ENCODE peak calls at places on chromosome 5, in six cellular contexts. C, U, X, Y, J and O are unnamed samples.

GRCh38 chr5:40376566-40376965 is 303.1 kb upstream of the PTGER4 start:
- DNase-seq in C (no peak), U (no peak), X (no peak), Y (no peak), J (peak; percentile 59), O (no peak)

GRCh38 chr5:116361171-116361967 is 213.3 kb downstream of the SEMA6A start:
- DNase-seq in C (no peak), U (peak; percentile 44), X (peak; percentile 78), Y (peak; percentile 44), J (no peak), O (peak; percentile 49)

GRCh38 chr5:57650360-57651069 is 167.9 kb upstream of the ACTBL2 start:
- DNase-seq in C (no peak), U (no peak), X (peak; percentile 50), Y (peak; percentile 70), J (peak; percentile 55), O (peak; percentile 9)

GRCh38 chr5:13746026-13746425 is 198.5 kb downstream of the DNAH5 start:
- DNase-seq in C (no peak), U (no peak), X (no peak), Y (no peak), J (no peak), O (no peak)

GRCh38 chr5:178069909-178070308 is 43.4 kb upstream of the N4BP3 start:
- DNase-seq in C (peak; percentile 69), U (no peak), X (peak; percentile 67), Y (peak; percentile 45), J (peak; percentile 61), O (peak; percentile 71)

GRCh38 chr5:64156276-64156675 is 9.4 kb upstream of the RNF180 start:
- DNase-seq in C (no peak), U (no peak), X (no peak), Y (no peak), J (no peak), O (no peak)

GRCh38 chr5:138843789-138844461 is 31.2 kb downstream of the LRRTM2 start:
- DNase-seq in C (no peak), U (no peak), X (no peak), Y (peak; percentile 52), J (no peak), O (no peak)

GRCh38 chr5:141208478-141208877 is at the start of gene PCDHB12:
- DNase-seq in C (no peak), U (no peak), X (peak; percentile 45), Y (peak; percentile 5), J (no peak), O (peak; percentile 11)

GRCh38 chr5:143341807-143342570 is 61.5 kb downstream of the NR3C1 start:
- DNase-seq in C (no peak), U (no peak), X (no peak), Y (peak; percentile 59), J (no peak), O (no peak)

GRCh38 chr5:80653497-80653896 is 955 bp upstream of the MSH3 start:
- DNase-seq in C (no peak), U (no peak), X (peak; percentile 3), Y (no peak), J (no peak), O (no peak)

GRCh38 chr5:116947691-116948528 is 373.3 kb upstream of the SEMA6A start:
- DNase-seq in C (peak; percentile 56), U (no peak), X (peak; percentile 87), Y (peak; percentile 34), J (peak; percentile 85), O (peak; percentile 79)

GRCh38 chr5:36150676-36151433 is 832 bp downstream of the LMBRD2 start:
- DNase-seq in C (no peak), U (no peak), X (peak; percentile 15), Y (peak; percentile 45), J (peak; percentile 73), O (peak; percentile 38)

GRCh38 chr5:147403659-147404640 is 105.9 kb downstream of the DPYSL3 start:
- DNase-seq in C (no peak), U (no peak), X (peak; percentile 51), Y (peak; percentile 98), J (peak; percentile 89), O (no peak)

GRCh38 chr5:125349432-125349831 is 603.0 kb upstream of the ZNF608 start:
- DNase-seq in C (no peak), U (no peak), X (no peak), Y (peak; percentile 69), J (no peak), O (no peak)

DNA sequence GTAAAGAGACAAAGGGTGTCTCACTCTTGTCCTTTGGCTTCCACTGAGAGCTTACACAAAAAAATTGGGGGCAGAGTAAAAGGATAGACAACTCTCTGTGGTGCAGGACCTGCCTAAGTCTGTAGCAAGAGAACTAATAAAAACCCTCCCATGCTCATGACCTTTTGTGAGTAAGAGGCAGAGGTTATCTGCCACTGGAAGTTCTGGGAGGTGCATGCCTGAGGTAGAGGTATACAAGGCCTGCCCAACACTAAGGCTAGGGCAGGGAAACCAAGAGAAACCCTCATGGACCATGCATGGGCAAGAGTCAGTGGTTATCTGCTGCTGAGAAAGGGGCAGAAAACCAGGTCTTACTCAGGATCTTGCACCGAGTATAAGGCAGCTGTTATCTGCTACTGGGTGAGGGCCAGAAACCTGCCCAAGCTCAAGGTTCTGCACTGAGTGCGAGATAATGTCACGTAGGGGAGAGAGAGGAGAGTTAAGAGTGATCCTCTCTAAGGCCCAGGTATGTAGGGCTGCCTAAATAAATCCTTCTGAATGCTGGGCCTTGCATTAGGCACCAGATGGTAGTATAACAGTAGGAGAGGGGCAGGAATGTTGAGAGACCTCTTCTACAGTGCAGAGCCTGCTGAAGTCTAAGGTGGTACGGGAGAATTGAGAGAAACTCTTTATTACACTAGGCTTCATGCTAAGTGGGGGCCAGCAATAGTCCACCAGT is 143.4 kb downstream of the MACROH2A1 start:
- DNase-seq in C (no peak), U (no peak), X (no peak), Y (no peak), J (no peak), O (no peak)
- TF ChIP-seq CTCF in C (no peak), U (no peak), X (no peak), Y (no peak), J (no peak), O (no peak)

GRCh38 chr5:157026789-157027424 is 32.0 kb downstream of the HAVCR1 start:
- DNase-seq in C (no peak), U (no peak), X (peak; percentile 64), Y (no peak), J (peak; percentile 56), O (no peak)
- TF ChIP-seq CTCF in C (peak; percentile 25), U (peak; percentile 79), X (peak; percentile 60), Y (no peak), J (peak; percentile 72), O (peak; percentile 62)

DNA sequence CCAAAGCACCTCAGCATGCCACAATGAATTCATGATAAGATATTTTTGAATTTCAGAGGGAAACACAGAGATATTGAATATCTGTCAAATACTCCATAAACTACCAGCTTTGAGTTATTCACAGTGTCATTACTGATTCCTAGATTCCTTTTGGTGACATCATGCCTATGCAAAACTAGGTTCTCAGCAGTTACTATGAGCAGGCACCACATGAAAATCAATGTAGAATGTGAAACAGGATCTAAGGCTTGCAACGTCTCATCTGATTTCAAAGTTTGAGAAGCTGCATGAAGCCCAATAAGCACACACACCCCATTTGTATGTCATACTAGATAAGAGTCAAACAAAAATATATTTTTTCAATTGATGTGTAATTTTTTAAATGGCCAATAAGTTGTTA is 426.5 kb downstream of the NR2F1-AS1 start:
- DNase-seq in C (no peak), U (no peak), X (no peak), Y (no peak), J (no peak), O (no peak)
- TF ChIP-seq CTCF in C (no peak), U (no peak), X (no peak), Y (no peak), J (no peak), O (no peak)

GRCh38 chr5:113027431-113027830 is 50.8 kb downstream of the DCP2 start:
- DNase-seq in C (no peak), U (no peak), X (no peak), Y (no peak), J (no peak), O (no peak)
- TF ChIP-seq CTCF in C (no peak), U (no peak), X (no peak), Y (peak; percentile 7), J (no peak), O (no peak)

GRCh38 chr5:88610586-88610985 is 272.4 kb downstream of the MEF2C start:
- DNase-seq in C (no peak), U (no peak), X (no peak), Y (no peak), J (no peak), O (no peak)
- TF ChIP-seq CTCF in C (no peak), U (no peak), X (no peak), Y (no peak), J (no peak), O (no peak)

GRCh38 chr5:41695920-41696582 is 174.2 kb downstream of the OXCT1 start:
- DNase-seq in C (no peak), U (no peak), X (no peak), Y (no peak), J (peak; percentile 45), O (no peak)
- TF ChIP-seq CTCF in C (no peak), U (peak; percentile 9), X (no peak), Y (peak; percentile 27), J (peak; percentile 43), O (no peak)

GRCh38 chr5:32115985-32116384 is 58.1 kb downstream of the GOLPH3 start:
- DNase-seq in C (no peak), U (no peak), X (no peak), Y (no peak), J (no peak), O (no peak)
- TF ChIP-seq CTCF in C (no peak), U (no peak), X (no peak), Y (no peak), J (no peak), O (no peak)

GRCh38 chr5:24642022-24642421 is 2.8 kb downstream of the CDH10 start:
- DNase-seq in C (no peak), U (no peak), X (peak; percentile 2), Y (peak; percentile 8), J (peak; percentile 0), O (peak; percentile 26)
- TF ChIP-seq CTCF in C (no peak), U (peak; percentile 68), X (peak; percentile 25), Y (peak; percentile 41), J (peak; percentile 18), O (peak; percentile 63)